ENCODE peak calls at places on chromosome 2, in seven cellular contexts. S is HFF-Myc, B is left lung, T is Right ventricle myocardium inferior, G is cardiac fibroblast, Z is pancreas, Y is fibroblast of lung. V is an unnamed sample.

GRCh38 chr2:240024766-240025165 is 376 bp downstream of the NDUFA10 start:
- DNase-seq in T (no peak), S (no peak), Y (no peak), B (no peak), G (peak; percentile 3), Z (peak; percentile 19), V (peak; percentile 26)

GRCh38 chr2:190213441-190214335 is 105.9 kb downstream of the HIBCH start:
- DNase-seq in S (no peak), G (no peak), Z (no peak), B (no peak), Y (peak; percentile 75), T (peak; percentile 55), V (peak; percentile 5)

GRCh38 chr2:44934024-44934423 is 7.5 kb upstream of the SIX3 start:
- DNase-seq in Y (no peak), T (no peak), Z (no peak), G (no peak), B (peak; percentile 67), S (no peak), V (no peak)

GRCh38 chr2:9329497-9329896 is 93.8 kb downstream of the ITGB1BP1 start:
- DNase-seq in Z (no peak), S (no peak), T (no peak), Y (no peak), G (no peak), B (no peak), V (no peak)

GRCh38 chr2:144099746-144100438 is 420.0 kb downstream of the ZEB2 start:
- DNase-seq in G (peak; percentile 90), T (no peak), Y (peak; percentile 98), S (no peak), Z (no peak), B (no peak), V (peak; percentile 23)

GRCh38 chr2:122205637-122206036 is 450.2 kb downstream of the TSN start:
- DNase-seq in T (no peak), Z (no peak), S (no peak), G (no peak), Y (peak; percentile 25), B (no peak), V (peak; percentile 59)

GRCh38 chr2:196413821-196414274 is 225.7 kb upstream of the CCDC150 start:
- DNase-seq in B (no peak), Z (no peak), G (peak; percentile 40), S (no peak), T (no peak), Y (peak; percentile 33), V (no peak)

GRCh38 chr2:233076749-233077148 is 16.6 kb downstream of the INPP5D start:
- DNase-seq in Y (no peak), Z (no peak), G (no peak), S (no peak), T (no peak), B (no peak), V (no peak)

GRCh38 chr2:109467701-109468100 is 146.1 kb downstream of the SEPTIN10 start:
- DNase-seq in S (no peak), Y (peak; percentile 27), G (no peak), B (no peak), T (no peak), Z (no peak), V (no peak)

GRCh38 chr2:74836675-74837401 is 2.9 kb downstream of the HK2 start:
- DNase-seq in T (no peak), Z (no peak), S (no peak), G (no peak), Y (no peak), B (no peak), V (no peak)

GRCh38 chr2:144331652-144332355 is 188.1 kb downstream of the ZEB2 start:
- DNase-seq in G (peak; percentile 75), Y (peak; percentile 15), B (no peak), S (no peak), T (no peak), Z (peak; percentile 73), V (no peak)

GRCh38 chr2:127064642-127065250 is 42.2 kb downstream of the BIN1 start:
- DNase-seq in Y (peak; percentile 97), Z (peak; percentile 58), G (peak; percentile 97), B (peak; percentile 95), T (peak; percentile 94), S (peak; percentile 88), V (peak; percentile 92)

GRCh38 chr2:44362207-44363015 is 664 bp downstream of the CAMKMT start:
- DNase-seq in Z (peak; percentile 44), S (no peak), Y (peak; percentile 54), G (peak; percentile 52), B (peak; percentile 78), T (peak; percentile 60), V (peak; percentile 57)